ENCODE peak calls at places on chromosomes 4 and X, in four cellular contexts. P is choroid plexus epithelial cell, S is OCI-LY7, E is fibroblast of pulmonary artery. J is an unnamed sample.
A peak's percentile ranks its signal among the peaks of the same experiment; 100 is the strongest.

GRCh38 chr4:75698162-75698962 is 25.2 kb upstream of the G3BP2 start:
- DNase-seq in E (no peak), P (no peak), S (peak; percentile 53), J (no peak)

GRCh38 chr4:176653406-176654220 is 139.1 kb downstream of the VEGFC start:
- DNase-seq in E (peak; percentile 23), S (no peak), P (peak; percentile 14), J (peak; percentile 25)

GRCh38 chrX:68699960-68700746 is 52.7 kb downstream of the STARD8 start:
- DNase-seq in P (no peak), S (no peak), E (peak; percentile 47), J (peak; percentile 74)

GRCh38 chrX:50081282-50081955 is 119.4 kb downstream of the AKAP4 start:
- DNase-seq in P (peak; percentile 49), S (no peak), E (peak; percentile 49), J (peak; percentile 45)

GRCh38 chrX:115344885-115345653 is 55.6 kb downstream of the LUZP4 start:
- DNase-seq in P (peak; percentile 98), E (peak; percentile 97), S (no peak), J (peak; percentile 96)

GRCh38 chrX:12441376-12442128 is 303.3 kb downstream of the FRMPD4 start:
- DNase-seq in S (no peak), E (peak; percentile 85), P (peak; percentile 19), J (peak; percentile 81)

GRCh38 chr4:56424697-56425514 is 10.5 kb downstream of the PPAT start:
- DNase-seq in S (peak; percentile 43), P (peak; percentile 63), E (peak; percentile 67), J (peak; percentile 61)

GRCh38 chr4:6955261-6955911 is 45.8 kb downstream of the TBC1D14 start:
- DNase-seq in E (no peak), S (no peak), P (no peak), J (no peak)

GRCh38 chrX:46722742-46723568 is 36.0 kb downstream of the SLC9A7 start:
- DNase-seq in S (no peak), E (no peak), P (no peak), J (peak; percentile 54)

GRCh38 chrX:38804481-38805293 is 3.4 kb downstream of the MID1IP1 start:
- DNase-seq in E (peak; percentile 25), S (peak; percentile 53), P (peak; percentile 17), J (peak; percentile 36)

GRCh38 chr4:105208556-105208955 is 61.9 kb downstream of the TET2 start:
- DNase-seq in E (no peak), P (no peak), S (no peak), J (no peak)

GRCh38 chr4:153154010-153154975 is 50.0 kb upstream of the TRIM2 start:
- DNase-seq in S (no peak), P (peak; percentile 78), E (peak; percentile 59), J (peak; percentile 62)

GRCh38 chr4:47326067-47326466 is 137.4 kb downstream of the COMMD8 start:
- DNase-seq in P (no peak), E (no peak), S (no peak), J (no peak)

GRCh38 chr4:128940966-128941365 is 131.5 kb downstream of the JADE1 start:
- DNase-seq in E (no peak), S (no peak), P (peak; percentile 47), J (no peak)

GRCh38 chr4:19982556-19982955 is 269.1 kb upstream of the SLIT2 start:
- DNase-seq in S (no peak), E (peak; percentile 68), P (peak; percentile 83), J (peak; percentile 77)

GRCh38 chr4:153220709-153221367 is 16.6 kb downstream of the TRIM2 start:
- DNase-seq in S (no peak), E (no peak), P (no peak), J (peak; percentile 54)

GRCh38 chr4:82136161-82136801 is 237.5 kb downstream of the HNRNPD start:
- DNase-seq in P (no peak), E (no peak), S (peak; percentile 15), J (no peak)

GRCh38 chr4:145779319-145779801 is 99.4 kb downstream of the C4orf51 start:
- DNase-seq in S (no peak), P (no peak), E (no peak), J (no peak)

GRCh38 chrX:114152130-114152529 is 431.8 kb upstream of the HTR2C start:
- DNase-seq in E (peak; percentile 72), P (peak; percentile 35), S (no peak), J (peak; percentile 77)

GRCh38 chr4:169720529-169720928 is 37.2 kb downstream of the HPF1 start:
- DNase-seq in P (no peak), E (no peak), S (no peak), J (no peak)

GRCh38 chr4:185566972-185567749 is 31.9 kb upstream of the PDLIM3 start:
- DNase-seq in S (no peak), E (peak; percentile 98), P (peak; percentile 89), J (peak; percentile 90)

GRCh38 chr4:153281476-153281875 is 63.0 kb upstream of the MND1 start:
- DNase-seq in E (no peak), S (no peak), P (no peak), J (no peak)

GRCh38 chr4:109389367-109390118 is 44.1 kb upstream of the SEC24B start:
- DNase-seq in P (no peak), S (peak; percentile 44), E (no peak), J (no peak)

GRCh38 chr4:1610791-1611500 is 73.2 kb downstream of the FAM53A start:
- DNase-seq in S (no peak), P (no peak), E (no peak), J (no peak)

GRCh38 chr4:107956011-107956410 is 24.7 kb downstream of the CYP2U1 start:
- DNase-seq in E (no peak), P (peak; percentile 8), S (no peak), J (no peak)

GRCh38 chrX:119647552-119648420 is 41.6 kb upstream of the NKRF start:
- DNase-seq in E (no peak), S (no peak), P (no peak), J (no peak)

GRCh38 chr4:99207069-99207743 is 11.8 kb downstream of the ADH6 start:
- DNase-seq in E (no peak), P (no peak), S (no peak), J (no peak)

GRCh38 chrX:39813631-39814246 is 284.0 kb downstream of the BCOR start:
- DNase-seq in P (peak; percentile 37), E (peak; percentile 86), S (no peak), J (peak; percentile 89)

GRCh38 chrX:88883205-88883604 is 136.2 kb downstream of the CPXCR1 start:
- DNase-seq in E (no peak), S (no peak), P (no peak), J (no peak)

GRCh38 chr4:96164814-96165351 is 325.0 kb downstream of the PDHA2 start:
- DNase-seq in S (no peak), P (peak; percentile 96), E (peak; percentile 92), J (peak; percentile 95)

GRCh38 chr4:173424899-173425805 is 26.2 kb upstream of the SCRG1 start:
- DNase-seq in S (no peak), E (peak; percentile 52), P (peak; percentile 73), J (peak; percentile 49)

GRCh38 chr4:53043096-53043495 is 181.0 kb downstream of the RASL11B start:
- DNase-seq in E (no peak), P (peak; percentile 13), S (no peak), J (no peak)

GRCh38 chr4:37389967-37390580 is 145.5 kb downstream of the NWD2 start:
- DNase-seq in S (peak; percentile 57), P (peak; percentile 67), E (peak; percentile 71), J (peak; percentile 61)

GRCh38 chr4:38509551-38509950 is 154.4 kb upstream of the KLF3 start:
- DNase-seq in S (no peak), E (no peak), P (no peak), J (no peak)

GRCh38 chrX:94635003-94635402 is 961.0 kb downstream of the FAM133A start:
- DNase-seq in S (no peak), E (no peak), P (no peak), J (no peak)

GRCh38 chrX:9997524-9997923 is 30.4 kb downstream of the CLDN34 start:
- DNase-seq in E (no peak), P (no peak), S (no peak), J (no peak)

GRCh38 chr4:183163135-183163534 is 64.1 kb downstream of the WWC2 start:
- DNase-seq in S (no peak), P (peak; percentile 43), E (no peak), J (no peak)

DNA sequence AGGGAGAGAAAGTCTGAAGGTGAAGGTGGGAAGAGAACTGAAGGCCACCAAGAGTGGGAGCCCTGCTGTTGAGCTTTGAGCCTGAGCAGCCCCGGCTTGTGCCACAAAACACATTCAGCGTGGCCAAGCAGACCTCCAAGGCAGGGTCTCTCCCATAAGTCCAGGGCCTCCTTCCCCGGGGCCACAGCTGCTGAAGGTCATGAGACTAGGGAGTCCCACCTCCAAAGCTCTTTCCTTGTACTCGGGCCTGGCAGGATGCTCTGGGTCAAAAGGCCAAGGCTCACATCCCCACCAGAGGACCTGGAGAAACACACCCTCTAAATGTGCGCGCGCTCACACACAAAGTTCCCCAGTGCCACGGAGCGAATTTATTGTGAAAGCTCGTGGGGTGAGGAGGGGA is 3.5 kb upstream of the ARHGAP4 start:
- DNase-seq in E (no peak), S (no peak), P (no peak), J (no peak)
- H3K4me3 ChIP-seq in E (no peak overlapping the region), S (peak overlapping the region; percentile 69), P (no peak overlapping the region), J (no peak overlapping the region)

DNA sequence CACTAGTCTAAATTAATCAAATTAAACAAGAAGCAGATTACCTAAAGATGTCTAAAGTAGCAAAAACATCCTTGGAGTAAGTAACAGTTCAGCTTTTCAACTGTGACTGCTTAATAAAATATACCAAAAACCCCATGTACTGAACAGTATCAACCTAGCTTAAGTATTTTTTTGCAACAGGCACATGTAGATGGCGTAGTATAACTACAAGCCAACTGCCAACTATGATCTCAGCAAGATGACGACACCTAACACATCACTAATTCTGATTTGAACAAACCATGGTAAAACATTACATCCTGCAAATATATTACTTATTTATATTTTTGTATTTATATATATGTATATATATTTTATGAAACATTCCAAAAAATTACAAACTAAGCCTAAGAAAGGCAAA is 24.5 kb downstream of the DHX15 start:
- DNase-seq in S (no peak), E (peak; percentile 61), P (peak; percentile 44), J (peak; percentile 63)
- TF ChIP-seq CTCF in S (no peak), E (no peak), P (no peak), J (no peak)

GRCh38 chr4:21856754-21857153 is 91.8 kb downstream of the KCNIP4 start:
- DNase-seq in S (no peak), P (no peak), E (no peak), J (no peak)
- H3K4me3 ChIP-seq in S (no peak overlapping the region), P (no peak overlapping the region), E (no peak overlapping the region), J (no peak overlapping the region)

GRCh38 chr4:78770091-78770642 is 6.0 kb upstream of the BMP2K start:
- DNase-seq in E (no peak), P (no peak), S (no peak), J (no peak)
- TF ChIP-seq CTCF in E (no peak), P (no peak), S (no peak), J (no peak)

GRCh38 chr4:151409470-151410313 is 716 bp downstream of the FHIP1A start:
- DNase-seq in P (peak; percentile 39), E (peak; percentile 26), S (no peak), J (peak; percentile 22)
- H3K4me3 ChIP-seq in P (peak overlapping the region; percentile 56), E (peak overlapping the region; percentile 48), S (no peak overlapping the region), J (peak overlapping the region; percentile 45)

J was measured in cardiac fibroblast.